ENCODE peak calls at places on chromosomes 1 and 21, in six cellular contexts. R, H, L, K, D and W are unnamed samples.

GRCh38 chr1:180926164-180926981 is 13.7 kb downstream of the KIAA1614 start:
- DNase-seq in R (peak; percentile 75), H (peak; percentile 43), L (no peak), K (no peak), D (no peak), W (no peak)

GRCh38 chr1:156244712-156245111 is 2.7 kb downstream of the BGLAP start:
- DNase-seq in R (no peak), H (no peak), L (no peak), K (no peak), D (no peak), W (no peak)

GRCh38 chr1:42144336-42145189 is 8.6 kb upstream of the GUCA2B start:
- DNase-seq in R (no peak), H (no peak), L (no peak), K (no peak), D (no peak), W (no peak)

GRCh38 chr1:74733616-74734484 is 898 bp downstream of the TYW3 start:
- DNase-seq in R (no peak), H (peak; percentile 77), L (no peak), K (no peak), D (peak; percentile 25), W (no peak)

GRCh38 chr1:19974822-19975416 is 4.5 kb downstream of the PLA2G2A start:
- DNase-seq in R (peak; percentile 24), H (peak; percentile 72), L (peak; percentile 47), K (no peak), D (no peak), W (no peak)

GRCh38 chr1:96722161-96722908 is 751 bp downstream of the PTBP2 start:
- DNase-seq in R (peak; percentile 68), H (peak; percentile 54), L (peak; percentile 47), K (no peak), D (peak; percentile 40), W (peak; percentile 21)

GRCh38 chr1:223811634-223812101 is 34.1 kb downstream of the TP53BP2 start:
- DNase-seq in R (no peak), H (peak; percentile 49), L (no peak), K (no peak), D (no peak), W (no peak)

GRCh38 chr1:46749403-46749802 is 30.5 kb upstream of the EFCAB14 start:
- DNase-seq in R (no peak), H (no peak), L (no peak), K (no peak), D (no peak), W (no peak)

GRCh38 chr1:203176744-203177460 is 1.3 kb upstream of the MYBPH start:
- DNase-seq in R (no peak), H (no peak), L (no peak), K (no peak), D (no peak), W (no peak)

DNA sequence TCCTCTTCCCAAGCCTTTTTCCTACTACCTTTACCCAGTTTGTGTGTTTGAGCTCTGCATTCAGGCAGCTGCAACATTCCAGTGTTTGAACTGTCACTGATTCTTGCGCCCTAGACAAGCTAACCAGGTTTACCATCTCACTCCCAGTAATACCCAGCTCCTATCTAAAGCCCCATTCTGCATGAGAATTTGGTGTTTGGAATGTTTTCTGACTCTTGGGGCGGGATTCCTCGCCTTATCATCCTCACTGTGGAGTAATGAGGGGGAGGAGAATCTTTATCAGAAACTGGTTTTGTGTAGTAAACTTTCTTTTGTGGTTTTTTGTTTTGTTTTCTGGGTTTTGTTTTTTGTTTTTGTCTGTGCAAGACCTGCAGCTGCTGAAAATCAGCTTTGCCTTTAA is 36.5 kb downstream of the NCF2 start:
- DNase-seq in R (no peak), H (no peak), L (no peak), K (no peak), D (no peak), W (no peak)
- H3K27ac ChIP-seq in R (peak overlapping the region; percentile 20), H (no peak overlapping the region), L (no peak overlapping the region), K (no peak overlapping the region), D (no peak overlapping the region), W (no peak overlapping the region)

DNA sequence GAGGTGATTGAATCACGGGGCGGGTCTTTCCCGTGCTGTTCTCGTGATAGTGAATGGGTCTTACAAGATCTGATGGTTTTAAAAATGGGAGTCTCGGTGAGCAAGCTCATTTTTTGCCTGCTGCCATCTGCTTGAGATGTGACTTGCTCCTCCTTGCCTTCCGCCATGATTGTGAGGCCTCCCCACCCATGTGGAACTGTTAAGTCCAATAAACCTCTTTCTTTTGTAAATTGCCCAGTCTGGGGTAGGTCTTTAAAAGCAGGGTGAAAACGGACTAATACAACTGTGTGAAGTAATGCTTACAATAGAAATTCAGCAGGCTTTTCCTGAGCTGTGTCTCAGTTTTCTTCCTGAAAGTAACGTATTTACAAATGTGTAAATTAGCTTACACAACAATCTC is 377.2 kb downstream of the SIPA1L2 start:
- DNase-seq in R (no peak), H (no peak), L (no peak), K (no peak), D (no peak), W (no peak)
- H3K27me3 ChIP-seq in R (no peaks in the 10 kb centered on the region), H (no peaks in the 10 kb centered on the region), L (no peaks in the 10 kb centered on the region), K (no peaks in the 10 kb centered on the region), D (peaks cover 1% of the 10 kb centered on the region), W (no peaks in the 10 kb centered on the region)

GRCh38 chr1:168720839-168721238 is 8.2 kb downstream of the DPT start:
- DNase-seq in R (no peak), H (no peak), L (no peak), K (no peak), D (no peak), W (no peak)

GRCh38 chr1:168722964-168723363 is 6.0 kb downstream of the DPT start:
- DNase-seq in R (no peak), H (no peak), L (no peak), K (no peak), D (no peak), W (no peak)

GRCh38 chr1:168719306-168720111 is 9.5 kb downstream of the DPT start:
- DNase-seq in R (no peak), H (no peak), L (no peak), K (no peak), D (no peak), W (no peak)

GRCh38 chr1:168714012-168714411 is 15.0 kb downstream of the DPT start:
- DNase-seq in R (no peak), H (no peak), L (no peak), K (no peak), D (no peak), W (no peak)

GRCh38 chr1:168717906-168718891 is 10.8 kb downstream of the DPT start:
- DNase-seq in R (peak; percentile 61), H (no peak), L (no peak), K (no peak), D (no peak), W (no peak)
- H3K27ac ChIP-seq in R (peak overlapping the region; percentile 65), H (no peak overlapping the region), L (peak overlapping the region; percentile 7), K (peak overlapping the region; percentile 58), D (no peak overlapping the region), W (peak overlapping the region; percentile 39)

GRCh38 chr1:17914987-17915386 is 159.9 kb downstream of the ACTL8 start:
- DNase-seq in R (no peak), H (no peak), L (no peak), K (no peak), D (no peak), W (no peak)
- H3K27me3 ChIP-seq in R (peaks cover 48% of the 10 kb centered on the region), H (peaks cover 24% of the 10 kb centered on the region), L (peaks cover 77% of the 10 kb centered on the region), K (no peaks in the 10 kb centered on the region), D (no peaks in the 10 kb centered on the region), W (peaks cover 3% of the 10 kb centered on the region)

GRCh38 chr21:41508415-41509205 is 652 bp upstream of the TMPRSS2 start:
- DNase-seq in R (no peak), H (no peak), L (no peak), K (no peak), D (no peak), W (no peak)
- H3K27ac ChIP-seq in R (no peak overlapping the region), H (no peak overlapping the region), L (no peak overlapping the region), K (no peak overlapping the region), D (no peak overlapping the region), W (no peak overlapping the region)

GRCh38 chr1:3066826-3067225 is 2.2 kb upstream of the PRDM16 start:
- DNase-seq in R (no peak), H (no peak), L (no peak), K (no peak), D (no peak), W (peak; percentile 0)
- H3K27me3 ChIP-seq in R (peaks cover 87% of the 10 kb centered on the region), H (peaks cover 75% of the 10 kb centered on the region), L (no peaks in the 10 kb centered on the region), K (no peaks in the 10 kb centered on the region), D (no peaks in the 10 kb centered on the region), W (no peaks in the 10 kb centered on the region)

GRCh38 chr1:109904105-109904817 is 6.4 kb upstream of the CSF1 start:
- DNase-seq in R (no peak), H (no peak), L (no peak), K (no peak), D (no peak), W (no peak)

GRCh38 chr1:109901508-109902145 is 9.0 kb upstream of the CSF1 start:
- DNase-seq in R (no peak), H (no peak), L (no peak), K (no peak), D (no peak), W (no peak)

GRCh38 chr1:109903371-109903930 is 7.2 kb upstream of the CSF1 start:
- DNase-seq in R (no peak), H (no peak), L (no peak), K (no peak), D (no peak), W (no peak)

GRCh38 chr1:109901106-109901505 is 9.5 kb upstream of the CSF1 start:
- DNase-seq in R (no peak), H (no peak), L (no peak), K (no peak), D (no peak), W (no peak)

GRCh38 chr1:109902204-109902985 is 8.3 kb upstream of the CSF1 start:
- DNase-seq in R (no peak), H (no peak), L (no peak), K (no peak), D (no peak), W (no peak)
- H3K27ac ChIP-seq in R (no peak overlapping the region), H (no peak overlapping the region), L (no peak overlapping the region), K (no peak overlapping the region), D (no peak overlapping the region), W (no peak overlapping the region)

GRCh38 chr1:18641005-18641941 is 10.6 kb downstream of the PAX7 start:
- DNase-seq in R (no peak), H (no peak), L (no peak), K (no peak), D (no peak), W (no peak)

GRCh38 chr1:18638818-18639193 is 8.2 kb downstream of the PAX7 start:
- DNase-seq in R (no peak), H (no peak), L (no peak), K (no peak), D (no peak), W (no peak)

GRCh38 chr1:18640228-18641004 is 9.8 kb downstream of the PAX7 start:
- DNase-seq in R (no peak), H (no peak), L (no peak), K (no peak), D (no peak), W (no peak)

GRCh38 chr1:18637962-18638817 is 7.5 kb downstream of the PAX7 start:
- DNase-seq in R (no peak), H (no peak), L (no peak), K (no peak), D (no peak), W (no peak)

GRCh38 chr1:18639335-18640055 is 8.8 kb downstream of the PAX7 start:
- DNase-seq in R (no peak), H (no peak), L (no peak), K (no peak), D (no peak), W (no peak)
- H3K27me3 ChIP-seq in R (peaks cover 100% of the 10 kb centered on the region), H (peaks cover 90% of the 10 kb centered on the region), L (peaks cover 99% of the 10 kb centered on the region), K (peaks cover 14% of the 10 kb centered on the region), D (peaks cover 43% of the 10 kb centered on the region), W (peaks cover 12% of the 10 kb centered on the region)